ENCODE peak calls at places on chromosome 15, in nine cellular contexts. F is suprapubic skin; S is right cardiac atrium; I is astrocyte; P is IMR-90; Q is fibroblast of lung; B is CD8-positive, alpha-beta memory T cell; E is tibial artery; N is CD4-positive, alpha-beta memory T cell. W is an unnamed sample. For H3K9me3, the result is how much of the 10 kb centered on the place peaks cover.

GRCh38 chr15:92429378-92430066 is 35.8 kb downstream of the ST8SIA2 start:
- DNase-seq in F (no peak), S (no peak), I (peak), P (peak), Q (peak), B (no peak), E (no peak), N (no peak), W (peak)

GRCh38 chr15:57957113-57957512 is 108.4 kb downstream of the ALDH1A2 start:
- DNase-seq in F (no peak), S (no peak), I (no peak), P (no peak), Q (no peak), B (no peak), E (no peak), N (no peak), W (no peak)

GRCh38 chr15:82539690-82540054 is 585 bp downstream of the RPS17 start:
- DNase-seq in F (no peak), S (no peak), I (no peak), P (no peak), Q (no peak), B (no peak), E (no peak), N (no peak), W (no peak)

GRCh38 chr15:101447561-101448071 is 41.9 kb downstream of the PCSK6 start:
- DNase-seq in F (no peak), S (no peak), I (no peak), P (no peak), Q (no peak), B (no peak), E (no peak), N (no peak), W (no peak)

GRCh38 chr15:81002254-81003022 is 1.7 kb downstream of the TLNRD1 start:
- DNase-seq in F (peak), S (peak), I (no peak), P (no peak), Q (no peak), B (no peak), E (no peak), N (peak), W (peak)

GRCh38 chr15:68589783-68590710 is 11.3 kb downstream of the CORO2B start:
- DNase-seq in F (no peak), S (no peak), I (no peak), P (no peak), Q (no peak), B (no peak), E (no peak), N (no peak), W (no peak)

GRCh38 chr15:36066757-36067156 is 512.7 kb upstream of the CDIN1 start:
- DNase-seq in F (no peak), S (peak), I (no peak), P (no peak), Q (no peak), B (no peak), E (no peak), N (no peak), W (peak)

GRCh38 chr15:73621286-73621826 is 11.8 kb downstream of the NPTN start:
- DNase-seq in F (no peak), S (no peak), I (no peak), P (no peak), Q (no peak), B (no peak), E (no peak), N (no peak), W (no peak)

GRCh38 chr15:99416191-99417188 is 149.3 kb upstream of the MEF2A start:
- DNase-seq in F (no peak), S (no peak), I (no peak), P (no peak), Q (no peak), B (no peak), E (no peak), N (no peak), W (no peak)

GRCh38 chr15:48905216-48905615 is 27.3 kb downstream of the EID1 start:
- DNase-seq in F (no peak), S (no peak), I (no peak), P (no peak), Q (no peak), B (no peak), E (no peak), N (no peak), W (no peak)

GRCh38 chr15:42144841-42145375 is 11.5 kb downstream of the PLA2G4F start:
- DNase-seq in F (peak), S (no peak), I (no peak), P (no peak), Q (no peak), B (no peak), E (no peak), N (no peak), W (no peak)

GRCh38 chr15:95259513-95259912 is 1028.2 kb downstream of the MCTP2 start:
- DNase-seq in F (peak), S (peak), I (peak), P (peak), Q (peak), B (peak), E (peak), N (no peak), W (peak)

GRCh38 chr15:47741082-47741481 is 23.8 kb downstream of the SEMA6D start:
- DNase-seq in F (no peak), S (no peak), I (no peak), P (no peak), Q (no peak), B (no peak), E (no peak), N (no peak), W (no peak)

GRCh38 chr15:50257924-50258323 is 7.6 kb downstream of the HDC start:
- DNase-seq in F (no peak), S (no peak), I (peak), P (peak), Q (peak), B (no peak), E (no peak), N (no peak), W (no peak)

GRCh38 chr15:63212050-63212973 is 22.9 kb downstream of the RAB8B start:
- DNase-seq in F (no peak), S (no peak), I (peak), P (peak), Q (peak), B (no peak), E (no peak), N (no peak), W (no peak)

GRCh38 chr15:78629031-78629715 is 8.4 kb upstream of the CHRNA3 start:
- DNase-seq in F (no peak), S (no peak), I (no peak), P (no peak), Q (no peak), B (no peak), E (no peak), N (no peak), W (no peak)

GRCh38 chr15:91890614-91891013 is 37.1 kb downstream of the SLCO3A1 start:
- DNase-seq in F (no peak), S (no peak), I (peak), P (peak), Q (no peak), B (no peak), E (no peak), N (no peak), W (peak)

GRCh38 chr15:20352241-20353200 is 189.1 kb downstream of the GOLGA6L6 start:
- DNase-seq in F (peak), S (no peak), I (no peak), P (no peak), Q (no peak), B (no peak), E (no peak), N (no peak), W (no peak)

GRCh38 chr15:26294062-26294689 is 431.0 kb upstream of the ATP10A start:
- DNase-seq in F (no peak), S (peak), I (no peak), P (no peak), Q (no peak), B (no peak), E (no peak), N (no peak), W (no peak)

GRCh38 chr15:100026041-100026440 is 292.8 kb upstream of the LYSMD4 start:
- DNase-seq in F (no peak), S (no peak), I (no peak), P (no peak), Q (no peak), B (no peak), E (no peak), N (no peak), W (no peak)

GRCh38 chr15:64050281-64051092 is 4.2 kb upstream of the DAPK2 start:
- DNase-seq in F (peak), S (no peak), I (no peak), P (no peak), Q (no peak), B (no peak), E (no peak), N (no peak), W (no peak)

GRCh38 chr15:52799145-52799811 is 9.1 kb upstream of the ONECUT1 start:
- DNase-seq in F (no peak), S (no peak), I (no peak), P (no peak), Q (no peak), B (no peak), E (no peak), N (no peak), W (no peak)

GRCh38 chr15:90044916-90045371 is 43.8 kb downstream of the ZNF710 start:
- DNase-seq in F (no peak), S (no peak), I (no peak), P (no peak), Q (no peak), B (no peak), E (no peak), N (no peak), W (no peak)

GRCh38 chr15:72491768-72492167 is 17.6 kb downstream of the ARIH1 start:
- DNase-seq in F (no peak), S (no peak), I (peak), P (peak), Q (peak), B (no peak), E (no peak), N (no peak), W (peak)

GRCh38 chr15:99413955-99414754 is 151.6 kb upstream of the MEF2A start:
- DNase-seq in F (no peak), S (no peak), I (no peak), P (no peak), Q (no peak), B (no peak), E (no peak), N (no peak), W (no peak)

GRCh38 chr15:57149196-57149595 is 227.1 kb upstream of the CGNL1 start:
- DNase-seq in F (no peak), S (no peak), I (peak), P (peak), Q (peak), B (no peak), E (no peak), N (no peak), W (no peak)

GRCh38 chr15:75808563-75808962 is 34.7 kb upstream of the UBE2Q2 start:
- DNase-seq in F (no peak), S (no peak), I (no peak), P (no peak), Q (no peak), B (no peak), E (no peak), N (no peak), W (no peak)

GRCh38 chr15:88805031-88805780 is 2.0 kb downstream of the ACAN start:
- DNase-seq in F (no peak), S (no peak), I (no peak), P (no peak), Q (no peak), B (no peak), E (no peak), N (no peak), W (no peak)

GRCh38 chr15:88803241-88803919 is at the start of gene ACAN:
- DNase-seq in F (no peak), S (no peak), I (no peak), P (no peak), Q (no peak), B (no peak), E (no peak), N (no peak), W (no peak)

GRCh38 chr15:88803920-88804247 is 648 bp downstream of the ACAN start:
- DNase-seq in F (no peak), S (no peak), I (no peak), P (no peak), Q (no peak), B (no peak), E (peak), N (no peak), W (no peak)

GRCh38 chr15:88802991-88803240 is 320 bp upstream of the ACAN start:
- DNase-seq in F (no peak), S (no peak), I (no peak), P (no peak), Q (no peak), B (no peak), E (no peak), N (no peak), W (no peak)

DNA sequence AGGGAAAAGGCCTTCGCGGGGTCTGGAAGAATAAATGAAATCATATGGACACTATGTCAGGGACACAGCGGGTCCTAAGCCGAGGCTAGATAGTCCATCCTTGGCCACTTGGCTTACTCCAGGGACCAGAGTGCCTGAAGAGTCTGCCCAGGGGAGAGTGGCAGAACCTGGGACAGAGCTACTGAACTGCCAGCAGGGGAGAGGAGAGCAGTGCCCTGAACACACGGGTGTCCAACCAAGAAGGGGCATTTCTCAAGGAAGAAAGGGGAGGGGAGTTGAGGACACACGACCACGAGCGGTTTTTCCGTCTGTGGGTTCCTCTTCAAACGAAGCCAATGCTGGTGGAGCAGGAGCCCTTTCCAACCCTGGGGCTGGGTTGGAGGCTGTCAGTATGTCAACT is 1.0 kb downstream of the ACAN start:
- DNase-seq in F (no peak), S (no peak), I (no peak), P (no peak), Q (no peak), B (no peak), E (no peak), N (no peak), W (no peak)
- H3K4me3 ChIP-seq in F (no peak), S (no peak), I (no peak), P (no peak), Q (no peak), B (no peak), E (peak), N (no peak), W (no peak)

GRCh38 chr15:97012986-97013385 is 682.5 kb downstream of the NR2F2 start:
- DNase-seq in F (no peak), S (no peak), I (no peak), P (no peak), Q (no peak), B (no peak), E (no peak), N (no peak), W (no peak)
- H3K9me3 ChIP-seq in F (under half), S (under half), I (under half), P (under half), Q (under half), B (under half), E (under half), N (under half), W (under half)

DNA sequence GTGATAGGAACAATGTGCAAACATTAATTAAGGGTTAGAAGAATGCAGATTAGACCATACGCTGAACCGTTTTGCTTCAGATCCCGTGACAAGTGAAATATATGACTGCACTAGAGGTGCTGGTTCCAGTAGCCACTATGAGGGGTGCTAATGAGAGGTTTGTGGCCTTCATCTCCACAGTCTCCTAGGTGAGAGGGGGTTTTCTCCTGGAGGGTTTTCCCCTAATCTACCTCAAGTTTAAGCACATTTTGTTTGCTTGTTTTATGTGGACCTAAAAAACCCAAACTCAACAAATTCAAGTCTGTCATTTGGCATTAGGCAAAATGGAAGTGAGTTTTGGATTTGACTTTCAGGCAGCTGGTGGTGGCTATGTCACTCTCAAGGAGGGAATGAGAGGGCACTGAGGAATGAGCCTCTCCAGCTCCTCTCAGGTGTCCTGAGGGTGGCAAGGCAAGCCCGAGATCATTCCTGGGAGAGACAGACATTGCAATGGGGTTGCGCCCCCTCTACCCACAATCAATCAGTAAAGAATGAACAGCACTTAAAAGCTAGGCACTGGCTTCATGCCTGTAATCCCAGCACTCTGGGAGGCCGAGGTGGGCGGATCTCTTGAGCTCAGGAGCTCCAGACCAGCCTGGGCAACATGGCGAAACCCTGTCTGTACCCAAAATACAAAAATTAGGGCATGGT is 13.9 kb upstream of the SHF start:
- DNase-seq in F (peak), S (no peak), I (no peak), P (no peak), Q (no peak), B (no peak), E (no peak), N (peak), W (no peak)
- H3K4me3 ChIP-seq in F (peak), S (no peak), I (no peak), P (no peak), Q (no peak), B (peak), E (no peak), N (peak), W (peak)

GRCh38 chr15:25238126-25238525 is 200.7 kb downstream of the UBE3A start:
- DNase-seq in F (no peak), S (peak), I (no peak), P (no peak), Q (no peak), B (no peak), E (no peak), N (peak), W (no peak)

GRCh38 chr15:25236861-25237155 is 202.0 kb downstream of the UBE3A start:
- DNase-seq in F (no peak), S (peak), I (no peak), P (no peak), Q (no peak), B (no peak), E (no peak), N (peak), W (no peak)

GRCh38 chr15:25236143-25236860 is 202.5 kb downstream of the UBE3A start:
- DNase-seq in F (no peak), S (no peak), I (no peak), P (no peak), Q (no peak), B (no peak), E (no peak), N (peak), W (no peak)

GRCh38 chr15:25238716-25239470 is 199.9 kb downstream of the UBE3A start:
- DNase-seq in F (peak), S (peak), I (no peak), P (no peak), Q (no peak), B (no peak), E (no peak), N (peak), W (no peak)

GRCh38 chr15:25237291-25237978 is 201.4 kb downstream of the UBE3A start:
- DNase-seq in F (no peak), S (peak), I (no peak), P (no peak), Q (no peak), B (no peak), E (no peak), N (peak), W (no peak)
- H3K9me3 ChIP-seq in F (under half), S (under half), I (under half), P (half or more), Q (under half), B (under half), E (under half), N (under half), W (under half)

DNA sequence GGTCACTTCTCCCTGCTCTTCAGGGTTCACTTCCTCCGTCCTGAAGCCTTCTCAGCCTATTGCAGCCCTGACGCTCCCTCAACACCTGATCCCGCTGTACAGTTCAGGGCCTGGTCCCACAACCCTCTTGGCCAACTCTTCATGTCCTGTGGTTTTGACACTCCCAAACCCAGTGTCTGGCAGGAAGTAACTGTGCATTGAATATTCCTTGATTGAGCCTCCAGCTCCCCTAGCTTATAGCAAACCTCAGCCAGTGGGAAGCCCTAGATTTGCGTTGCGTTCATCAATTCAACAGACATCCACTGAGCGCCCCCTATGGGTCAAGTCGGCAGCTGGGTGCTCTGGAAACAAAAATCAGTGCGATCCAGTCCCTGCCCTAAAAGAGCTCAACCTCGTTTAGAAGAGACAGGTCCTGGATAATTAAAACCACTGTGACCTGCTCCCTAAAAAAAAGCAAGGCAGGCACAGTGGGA is 13.5 kb downstream of the UBAP1L start:
- DNase-seq in F (peak), S (peak), I (no peak), P (peak), Q (peak), B (no peak), E (peak), N (no peak), W (peak)
- H3K4me3 ChIP-seq in F (no peak), S (no peak), I (no peak), P (no peak), Q (no peak), B (no peak), E (no peak), N (no peak), W (no peak)

W was measured in MG63.